ENCODE peak calls at places on chromosomes 5 and 9, in nine cellular contexts. K is T-helper 2 cell; N is activated CD4-positive, alpha-beta T cell treated with anti-CD3 and anti-CD28 coated beads for 4 hours; R is NT2/D1; B is endothelial cell; A is ureter; Y is left cardiac atrium; E is LNCaP clone FGC; W is lung. C is an unnamed sample.

GRCh38 chr5:159805021-159805420 is 111.3 kb upstream of the ADRA1B start:
- DNase-seq in K (no peak), N (no peak), R (no peak), B (no peak), A (no peak), Y (peak; percentile 41), E (no peak), W (no peak), C (no peak)

GRCh38 chr5:62206150-62206829 is 99.7 kb upstream of the KIF2A start:
- DNase-seq in K (no peak), N (no peak), R (peak; percentile 8), B (peak; percentile 17), A (no peak), Y (no peak), E (no peak), W (no peak), C (no peak)

GRCh38 chr9:82273121-82273520 is 284.5 kb downstream of the SPATA31D1 start:
- DNase-seq in K (no peak), N (no peak), R (no peak), B (no peak), A (no peak), Y (no peak), E (no peak), W (no peak), C (no peak)

GRCh38 chr9:126689027-126689825 is 75.5 kb downstream of the LMX1B start:
- DNase-seq in K (no peak), N (no peak), R (no peak), B (no peak), A (no peak), Y (no peak), E (no peak), W (no peak), C (no peak)

GRCh38 chr9:120441446-120442279 is 138.3 kb downstream of the CDK5RAP2 start:
- DNase-seq in K (no peak), N (no peak), R (no peak), B (no peak), A (no peak), Y (no peak), E (no peak), W (no peak), C (no peak)

GRCh38 chr9:18587988-18588387 is 114.0 kb downstream of the ADAMTSL1 start:
- DNase-seq in K (no peak), N (no peak), R (no peak), B (no peak), A (no peak), Y (no peak), E (no peak), W (no peak), C (no peak)

GRCh38 chr5:169805937-169806700 is 169.0 kb downstream of the DOCK2 start:
- DNase-seq in K (no peak), N (no peak), R (no peak), B (no peak), A (no peak), Y (no peak), E (no peak), W (no peak), C (no peak)

GRCh38 chr5:113663879-113664278 is 150.4 kb downstream of the YTHDC2 start:
- DNase-seq in K (no peak), N (peak; percentile 14), R (no peak), B (peak; percentile 64), A (peak; percentile 48), Y (peak; percentile 59), E (peak; percentile 27), W (no peak), C (peak; percentile 43)

GRCh38 chr5:91296691-91297143 is 86.4 kb downstream of the ARRDC3 start:
- DNase-seq in K (no peak), N (no peak), R (no peak), B (no peak), A (no peak), Y (peak; percentile 80), E (no peak), W (peak; percentile 83), C (peak; percentile 32)